ENCODE peak calls at places on chromosomes 2 and 18, in four cellular contexts. Q is left ventricle myocardium superior, B is AG20443, P is Right ventricle myocardium superior. S is an unnamed sample.

GRCh38 chr2:105344704-105345345 is 7.5 kb downstream of the C2orf49 start:
- DNase-seq in Q (no peak), B (no peak), P (no peak), S (peak; percentile 65)

GRCh38 chr2:53829669-53830290 is 30.0 kb downstream of the GPR75 start:
- DNase-seq in P (peak; percentile 44), B (no peak), Q (peak; percentile 44), S (peak; percentile 50)

GRCh38 chr2:165957030-165957675 is 3.6 kb upstream of the TTC21B start:
- DNase-seq in P (no peak), Q (peak; percentile 30), B (no peak), S (no peak)

GRCh38 chr2:120429586-120430500 is 83.9 kb downstream of the INHBB start:
- DNase-seq in B (no peak), P (no peak), Q (no peak), S (no peak)

GRCh38 chr2:138671566-138671965 is 108.6 kb downstream of the NXPH2 start:
- DNase-seq in Q (no peak), B (no peak), P (no peak), S (no peak)

GRCh38 chr2:216131175-216131926 is 22.2 kb downstream of the XRCC5 start:
- DNase-seq in B (no peak), Q (no peak), P (no peak), S (no peak)

GRCh38 chr2:239953418-239954061 is 71.6 kb downstream of the NDUFA10 start:
- DNase-seq in Q (peak; percentile 47), B (peak; percentile 47), P (peak; percentile 43), S (peak; percentile 56)

GRCh38 chr18:76209597-76209996 is 285.4 kb downstream of the ZNF516 start:
- DNase-seq in B (peak; percentile 82), Q (no peak), P (no peak), S (no peak)

GRCh38 chr2:25041928-25042320 is at the start of gene EFR3B:
- DNase-seq in P (peak; percentile 98), B (peak; percentile 99), Q (peak; percentile 98), S (peak; percentile 94)

GRCh38 chr2:237883951-237884392 is 24.5 kb downstream of the RAMP1 start:
- DNase-seq in P (no peak), Q (peak; percentile 18), B (no peak), S (no peak)

GRCh38 chr2:237682901-237683670 is 55.7 kb downstream of the LRRFIP1 start:
- DNase-seq in Q (peak; percentile 64), P (no peak), B (no peak), S (peak; percentile 63)

GRCh38 chr2:113240150-113240914 is 38.4 kb downstream of the PAX8 start:
- DNase-seq in P (peak; percentile 95), Q (peak; percentile 95), B (peak; percentile 92), S (peak; percentile 96)

GRCh38 chr2:63658176-63658968 is 69.6 kb downstream of the MDH1 start:
- DNase-seq in B (peak; percentile 35), P (no peak), Q (no peak), S (no peak)

GRCh38 chr2:236601306-236602202 is 31.9 kb downstream of the ACKR3 start:
- DNase-seq in Q (no peak), B (no peak), P (no peak), S (no peak)

GRCh38 chr2:55519908-55520885 is 679 bp downstream of the CFAP36 start:
- DNase-seq in Q (no peak), P (no peak), B (peak; percentile 52), S (no peak)

GRCh38 chr2:881204-881918 is 69.3 kb upstream of the SNTG2 start:
- DNase-seq in B (peak; percentile 38), Q (no peak), P (no peak), S (no peak)

GRCh38 chr2:191758420-191759199 is 80.7 kb downstream of the NABP1 start:
- DNase-seq in Q (peak; percentile 22), P (no peak), B (peak; percentile 38), S (peak; percentile 63)

GRCh38 chr2:216578325-216578724 is 54.9 kb upstream of the IGFBP2 start:
- DNase-seq in B (no peak), Q (no peak), P (no peak), S (peak; percentile 31)

GRCh38 chr2:68771211-68771721 is 36.7 kb downstream of the ARHGAP25 start:
- DNase-seq in P (no peak), B (no peak), Q (no peak), S (peak; percentile 60)

GRCh38 chr18:12283256-12283655 is 24.8 kb upstream of the TUBB6 start:
- DNase-seq in P (no peak), B (no peak), Q (no peak), S (peak; percentile 93)

GRCh38 chr2:84942964-84943421 is 28.0 kb upstream of the KCMF1 start:
- DNase-seq in P (no peak), Q (no peak), B (peak; percentile 31), S (no peak)

GRCh38 chr18:57150828-57151227 is 3.9 kb downstream of the BOD1L2 start:
- DNase-seq in B (no peak), Q (peak; percentile 30), P (no peak), S (peak; percentile 1)

GRCh38 chr2:207334309-207334630 is 168.5 kb upstream of the KLF7 start:
- DNase-seq in Q (no peak), B (no peak), P (no peak), S (no peak)

GRCh38 chr2:190499976-190500588 is 34.4 kb downstream of the NEMP2 start:
- DNase-seq in P (no peak), Q (no peak), B (no peak), S (no peak)

GRCh38 chr2:176001281-176001902 is 675 bp downstream of the LNPK start:
- DNase-seq in P (peak; percentile 57), B (peak; percentile 43), Q (peak; percentile 57), S (peak; percentile 52)

GRCh38 chr18:9184998-9185613 is 48.5 kb downstream of the ANKRD12 start:
- DNase-seq in P (no peak), B (no peak), Q (no peak), S (no peak)

GRCh38 chr18:63208676-63209075 is 110.9 kb downstream of the BCL2 start:
- DNase-seq in Q (no peak), P (no peak), B (no peak), S (no peak)

GRCh38 chr2:209773377-209773776 is 1.7 kb downstream of the UNC80 start:
- DNase-seq in P (no peak), Q (no peak), B (no peak), S (no peak)

GRCh38 chr2:46701152-46701551 is 214.5 kb downstream of the MCFD2 start:
- DNase-seq in B (no peak), P (no peak), Q (no peak), S (no peak)

GRCh38 chr2:169735623-169736022 is 2.0 kb downstream of the KLHL23 start:
- DNase-seq in B (no peak), Q (no peak), P (no peak), S (no peak)

GRCh38 chr18:22606563-22607283 is 189.0 kb upstream of the CTAGE1 start:
- DNase-seq in B (no peak), P (no peak), Q (no peak), S (no peak)

GRCh38 chr2:12725238-12726187 is 8.8 kb downstream of the TRIB2 start:
- DNase-seq in Q (peak; percentile 52), B (no peak), P (no peak), S (no peak)

GRCh38 chr2:150075831-150076230 is 411.6 kb downstream of the RND3 start:
- DNase-seq in B (peak; percentile 59), Q (no peak), P (no peak), S (no peak)

GRCh38 chr18:76989647-76990190 is 142.9 kb downstream of the MBP start:
- DNase-seq in P (no peak), B (no peak), Q (no peak), S (no peak)

GRCh38 chr2:178377046-178377445 is 73.9 kb downstream of the PRKRA start:
- DNase-seq in B (no peak), P (no peak), Q (no peak), S (no peak)

GRCh38 chr2:224009605-224010330 is 29.3 kb downstream of the SERPINE2 start:
- DNase-seq in P (no peak), B (no peak), Q (no peak), S (no peak)

GRCh38 chr2:202164409-202164808 is 74.0 kb downstream of the SUMO1 start:
- DNase-seq in P (no peak), Q (no peak), B (no peak), S (no peak)

GRCh38 chr2:227450921-227451654 is 20.9 kb upstream of the AGFG1 start:
- DNase-seq in P (no peak), B (peak; percentile 40), Q (no peak), S (no peak)

GRCh38 chr2:52386433-52386832 is 1354.5 kb upstream of the NRXN1 start:
- DNase-seq in B (no peak), P (no peak), Q (no peak), S (peak; percentile 9)